ENCODE peak calls at places on chromosomes 13 and 19, in eight cellular contexts. One of them, this sample, is unnamed. For H3K36me3, the result is how much of the 10 kb centered on the place peaks cover.

GRCh38 chr19:17402982-17403855 is 2.2 kb downstream of the BST2 start:
- DNase-seq in HCT116: no peak
- DNase-seq in Peyer's patch: peak
- DNase-seq in aorta: peak
- DNase-seq in BJ: no peak
- DNase-seq in adrenal gland: peak
- DNase-seq in SK-N-SH: peak
- DNase-seq in left ventricle myocardium inferior: no peak
- DNase-seq in this sample: no peak

GRCh38 chr19:34681478-34681877 is 4.0 kb downstream of the ZNF302 start:
- DNase-seq in HCT116: no peak
- DNase-seq in Peyer's patch: no peak
- DNase-seq in aorta: no peak
- DNase-seq in BJ: no peak
- DNase-seq in adrenal gland: no peak
- DNase-seq in SK-N-SH: no peak
- DNase-seq in left ventricle myocardium inferior: no peak
- DNase-seq in this sample: no peak

GRCh38 chr13:112931028-112931934 is 37.7 kb upstream of the MCF2L start:
- DNase-seq in HCT116: peak
- DNase-seq in Peyer's patch: no peak
- DNase-seq in aorta: no peak
- DNase-seq in BJ: peak
- DNase-seq in adrenal gland: peak
- DNase-seq in SK-N-SH: peak
- DNase-seq in left ventricle myocardium inferior: no peak
- DNase-seq in this sample: peak

GRCh38 chr13:97849305-97849704 is 104.2 kb upstream of the IPO5 start:
- DNase-seq in HCT116: peak
- DNase-seq in Peyer's patch: no peak
- DNase-seq in aorta: no peak
- DNase-seq in BJ: no peak
- DNase-seq in adrenal gland: no peak
- DNase-seq in SK-N-SH: peak
- DNase-seq in left ventricle myocardium inferior: no peak
- DNase-seq in this sample: no peak

GRCh38 chr19:48489608-48490216 is 20.5 kb downstream of the CYTH2 start:
- DNase-seq in HCT116: peak
- DNase-seq in Peyer's patch: peak
- DNase-seq in aorta: peak
- DNase-seq in BJ: no peak
- DNase-seq in adrenal gland: peak
- DNase-seq in SK-N-SH: peak
- DNase-seq in left ventricle myocardium inferior: peak
- DNase-seq in this sample: peak

GRCh38 chr19:29086182-29086581 is 126.8 kb downstream of the UQCRFS1 start:
- DNase-seq in HCT116: no peak
- DNase-seq in Peyer's patch: no peak
- DNase-seq in aorta: no peak
- DNase-seq in BJ: no peak
- DNase-seq in adrenal gland: no peak
- DNase-seq in SK-N-SH: no peak
- DNase-seq in left ventricle myocardium inferior: no peak
- DNase-seq in this sample: no peak

GRCh38 chr19:55132453-55133129 is 15.2 kb upstream of the PPP1R12C start:
- DNase-seq in HCT116: no peak
- DNase-seq in Peyer's patch: no peak
- DNase-seq in aorta: no peak
- DNase-seq in BJ: no peak
- DNase-seq in adrenal gland: no peak
- DNase-seq in SK-N-SH: peak
- DNase-seq in left ventricle myocardium inferior: no peak
- DNase-seq in this sample: no peak

GRCh38 chr19:21584532-21584931 is 79.1 kb downstream of the ZNF429 start:
- DNase-seq in HCT116: no peak
- DNase-seq in Peyer's patch: no peak
- DNase-seq in aorta: no peak
- DNase-seq in BJ: no peak
- DNase-seq in adrenal gland: no peak
- DNase-seq in SK-N-SH: no peak
- DNase-seq in left ventricle myocardium inferior: no peak
- DNase-seq in this sample: no peak

GRCh38 chr19:48815870-48816501 is 5.2 kb upstream of the BCAT2 start:
- DNase-seq in HCT116: no peak
- DNase-seq in Peyer's patch: no peak
- DNase-seq in aorta: no peak
- DNase-seq in BJ: no peak
- DNase-seq in adrenal gland: peak
- DNase-seq in SK-N-SH: peak
- DNase-seq in left ventricle myocardium inferior: no peak
- DNase-seq in this sample: no peak

GRCh38 chr13:48782429-48782840 is 128.7 kb downstream of the CYSLTR2 start:
- DNase-seq in HCT116: no peak
- DNase-seq in Peyer's patch: no peak
- DNase-seq in aorta: no peak
- DNase-seq in BJ: no peak
- DNase-seq in adrenal gland: no peak
- DNase-seq in SK-N-SH: no peak
- DNase-seq in left ventricle myocardium inferior: no peak
- DNase-seq in this sample: no peak

GRCh38 chr13:74675185-74675584 is 541.0 kb upstream of the KLF12 start:
- DNase-seq in HCT116: no peak
- DNase-seq in Peyer's patch: no peak
- DNase-seq in aorta: no peak
- DNase-seq in BJ: no peak
- DNase-seq in adrenal gland: no peak
- DNase-seq in SK-N-SH: no peak
- DNase-seq in left ventricle myocardium inferior: no peak
- DNase-seq in this sample: no peak

GRCh38 chr13:26722321-26722720 is 38.3 kb downstream of the GPR12 start:
- DNase-seq in HCT116: no peak
- DNase-seq in Peyer's patch: no peak
- DNase-seq in aorta: no peak
- DNase-seq in BJ: no peak
- DNase-seq in adrenal gland: no peak
- DNase-seq in SK-N-SH: no peak
- DNase-seq in left ventricle myocardium inferior: no peak
- DNase-seq in this sample: no peak

GRCh38 chr19:18291590-18292459 is 10.4 kb upstream of the JUND start:
- DNase-seq in HCT116: no peak
- DNase-seq in Peyer's patch: peak
- DNase-seq in aorta: peak
- DNase-seq in BJ: no peak
- DNase-seq in adrenal gland: peak
- DNase-seq in SK-N-SH: peak
- DNase-seq in left ventricle myocardium inferior: peak
- DNase-seq in this sample: peak

GRCh38 chr19:18589380-18590272 is 1.0 kb downstream of the REX1BD start:
- DNase-seq in HCT116: peak
- DNase-seq in Peyer's patch: peak
- DNase-seq in aorta: peak
- DNase-seq in BJ: no peak
- DNase-seq in adrenal gland: peak
- DNase-seq in SK-N-SH: peak
- DNase-seq in left ventricle myocardium inferior: peak
- DNase-seq in this sample: peak

GRCh38 chr13:39311619-39312018 is 273.4 kb downstream of the NHLRC3 start:
- DNase-seq in HCT116: no peak
- DNase-seq in Peyer's patch: no peak
- DNase-seq in aorta: no peak
- DNase-seq in BJ: no peak
- DNase-seq in adrenal gland: no peak
- DNase-seq in SK-N-SH: no peak
- DNase-seq in left ventricle myocardium inferior: peak
- DNase-seq in this sample: peak

GRCh38 chr19:55256562-55257460 is 2.0 kb downstream of the PPP6R1 start:
- DNase-seq in HCT116: no peak
- DNase-seq in Peyer's patch: peak
- DNase-seq in aorta: no peak
- DNase-seq in BJ: no peak
- DNase-seq in adrenal gland: peak
- DNase-seq in SK-N-SH: no peak
- DNase-seq in left ventricle myocardium inferior: no peak
- DNase-seq in this sample: no peak

GRCh38 chr19:53538378-53539109 is 599 bp downstream of the ZNF331 start:
- DNase-seq in HCT116: no peak
- DNase-seq in Peyer's patch: no peak
- DNase-seq in aorta: no peak
- DNase-seq in BJ: no peak
- DNase-seq in adrenal gland: no peak
- DNase-seq in SK-N-SH: no peak
- DNase-seq in left ventricle myocardium inferior: no peak
- DNase-seq in this sample: no peak

GRCh38 chr19:36152061-36152885 is at the start of gene COX7A1:
- DNase-seq in HCT116: no peak
- DNase-seq in Peyer's patch: no peak
- DNase-seq in aorta: peak
- DNase-seq in BJ: no peak
- DNase-seq in adrenal gland: peak
- DNase-seq in SK-N-SH: no peak
- DNase-seq in left ventricle myocardium inferior: peak
- DNase-seq in this sample: no peak

GRCh38 chr19:41311072-41311471 is 1.1 kb downstream of the CCDC97 start:
- DNase-seq in HCT116: no peak
- DNase-seq in Peyer's patch: no peak
- DNase-seq in aorta: peak
- DNase-seq in BJ: no peak
- DNase-seq in adrenal gland: no peak
- DNase-seq in SK-N-SH: no peak
- DNase-seq in left ventricle myocardium inferior: no peak
- DNase-seq in this sample: no peak

GRCh38 chr13:106591299-106591698 is 23.4 kb upstream of the ARGLU1 start:
- DNase-seq in HCT116: no peak
- DNase-seq in Peyer's patch: no peak
- DNase-seq in aorta: no peak
- DNase-seq in BJ: no peak
- DNase-seq in adrenal gland: no peak
- DNase-seq in SK-N-SH: no peak
- DNase-seq in left ventricle myocardium inferior: no peak
- DNase-seq in this sample: no peak
- H3K36me3 ChIP-seq in HCT116: under half
- H3K36me3 ChIP-seq in Peyer's patch: under half
- H3K36me3 ChIP-seq in aorta: under half
- H3K36me3 ChIP-seq in BJ: under half
- H3K36me3 ChIP-seq in adrenal gland: under half
- H3K36me3 ChIP-seq in SK-N-SH: under half
- H3K36me3 ChIP-seq in left ventricle myocardium inferior: under half
- H3K36me3 ChIP-seq in this sample: under half

GRCh38 chr19:10145031-10145430 is 25.3 kb upstream of the EIF3G start:
- DNase-seq in HCT116: no peak
- DNase-seq in Peyer's patch: no peak
- DNase-seq in aorta: no peak
- DNase-seq in BJ: no peak
- DNase-seq in adrenal gland: no peak
- DNase-seq in SK-N-SH: no peak
- DNase-seq in left ventricle myocardium inferior: no peak
- DNase-seq in this sample: no peak
- H3K36me3 ChIP-seq in HCT116: half or more
- H3K36me3 ChIP-seq in Peyer's patch: under half
- H3K36me3 ChIP-seq in aorta: under half
- H3K36me3 ChIP-seq in BJ: under half
- H3K36me3 ChIP-seq in adrenal gland: half or more
- H3K36me3 ChIP-seq in SK-N-SH: half or more
- H3K36me3 ChIP-seq in left ventricle myocardium inferior: half or more
- H3K36me3 ChIP-seq in this sample: half or more

DNA sequence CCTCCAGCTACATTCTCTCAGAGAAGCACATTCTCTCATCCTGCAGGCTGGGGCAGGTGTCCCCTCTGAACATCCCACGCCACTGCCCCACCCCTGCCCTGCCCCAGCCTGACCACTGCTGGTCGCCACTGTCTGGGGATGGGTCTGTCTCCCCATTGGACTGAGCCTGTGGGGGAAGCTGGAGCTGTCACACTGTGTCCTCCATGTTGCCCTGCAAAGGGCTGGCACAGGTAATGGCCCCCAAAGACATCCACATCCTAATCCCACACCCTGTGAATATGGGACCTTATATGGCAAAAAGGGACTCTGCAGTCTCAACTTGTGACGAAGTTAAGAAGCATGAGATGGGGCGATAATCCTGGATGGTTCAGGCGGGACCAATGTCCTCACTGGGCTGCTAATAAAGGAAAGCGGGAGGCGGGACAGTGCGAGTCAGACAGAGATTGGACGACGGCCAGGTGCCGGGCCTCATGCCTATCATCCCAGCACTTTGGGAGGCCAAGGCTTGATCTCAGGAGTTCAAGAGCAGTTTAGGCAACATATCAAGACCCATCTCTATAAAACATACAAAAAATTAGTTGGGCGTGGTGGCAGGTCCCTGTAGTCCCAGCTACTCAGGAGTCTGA is 9.1 kb downstream of the AP2S1 start:
- DNase-seq in HCT116: no peak
- DNase-seq in Peyer's patch: no peak
- DNase-seq in aorta: peak
- DNase-seq in BJ: no peak
- DNase-seq in adrenal gland: peak
- DNase-seq in SK-N-SH: no peak
- DNase-seq in left ventricle myocardium inferior: peak
- DNase-seq in this sample: peak
- H3K36me3 ChIP-seq in HCT116: under half
- H3K36me3 ChIP-seq in Peyer's patch: under half
- H3K36me3 ChIP-seq in aorta: under half
- H3K36me3 ChIP-seq in BJ: under half
- H3K36me3 ChIP-seq in adrenal gland: half or more
- H3K36me3 ChIP-seq in SK-N-SH: under half
- H3K36me3 ChIP-seq in left ventricle myocardium inferior: half or more
- H3K36me3 ChIP-seq in this sample: half or more

DNA sequence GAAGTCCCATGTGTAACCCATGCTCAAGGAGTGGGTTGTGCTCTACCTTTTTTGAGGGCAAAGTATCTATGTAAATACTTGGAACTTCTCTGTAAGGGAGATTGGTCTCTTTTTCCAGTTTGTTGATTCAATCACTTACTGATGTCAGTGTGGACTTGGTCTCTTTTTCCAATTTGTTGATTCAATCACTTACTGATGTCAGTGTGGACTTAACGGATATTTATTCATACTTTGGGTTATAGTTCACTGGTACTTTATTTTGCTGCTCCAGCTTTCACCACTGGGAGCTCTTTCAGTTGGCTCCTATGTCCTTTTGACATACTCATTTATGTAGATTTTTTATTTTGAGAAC is 36.4 kb downstream of the COG3 start:
- DNase-seq in HCT116: no peak
- DNase-seq in Peyer's patch: no peak
- DNase-seq in aorta: no peak
- DNase-seq in BJ: no peak
- DNase-seq in adrenal gland: no peak
- DNase-seq in SK-N-SH: no peak
- DNase-seq in left ventricle myocardium inferior: no peak
- DNase-seq in this sample: no peak
- H3K36me3 ChIP-seq in HCT116: under half
- H3K36me3 ChIP-seq in Peyer's patch: under half
- H3K36me3 ChIP-seq in aorta: under half
- H3K36me3 ChIP-seq in BJ: under half
- H3K36me3 ChIP-seq in adrenal gland: half or more
- H3K36me3 ChIP-seq in SK-N-SH: half or more
- H3K36me3 ChIP-seq in left ventricle myocardium inferior: half or more
- H3K36me3 ChIP-seq in this sample: half or more

This sample was measured in MG63.